ENCODE peak calls at places on chromosomes 2 and 18, in eight cellular contexts. One of them, this sample, is unnamed.

GRCh38 chr2:133303150-133303549 is 265.1 kb downstream of the NCKAP5 start:
- DNase-seq in adrenal gland: no peak
- DNase-seq in lower leg skin: no peak
- DNase-seq in body of pancreas: no peak
- DNase-seq in A673: no peak
- DNase-seq in cardiac muscle cell: no peak
- DNase-seq in retinal pigment epithelial cell: no peak
- DNase-seq in fibroblast of lung: peak
- DNase-seq in this sample: peak

GRCh38 chr18:9627642-9628041 is 13.3 kb upstream of the PPP4R1 start:
- DNase-seq in fibroblast of lung: no peak
- DNase-seq in lower leg skin: no peak
- DNase-seq in body of pancreas: no peak
- DNase-seq in adrenal gland: no peak
- DNase-seq in A673: no peak
- DNase-seq in retinal pigment epithelial cell: no peak
- DNase-seq in cardiac muscle cell: no peak
- DNase-seq in this sample: peak

GRCh38 chr18:5380581-5380980 is 85.1 kb upstream of the ZBTB14 start:
- DNase-seq in fibroblast of lung: no peak
- DNase-seq in A673: no peak
- DNase-seq in cardiac muscle cell: no peak
- DNase-seq in retinal pigment epithelial cell: no peak
- DNase-seq in lower leg skin: no peak
- DNase-seq in body of pancreas: no peak
- DNase-seq in adrenal gland: no peak
- DNase-seq in this sample: no peak

GRCh38 chr2:88247531-88247930 is 77.4 kb downstream of the THNSL2 start:
- DNase-seq in cardiac muscle cell: no peak
- DNase-seq in fibroblast of lung: no peak
- DNase-seq in retinal pigment epithelial cell: no peak
- DNase-seq in body of pancreas: no peak
- DNase-seq in A673: no peak
- DNase-seq in lower leg skin: no peak
- DNase-seq in adrenal gland: no peak
- DNase-seq in this sample: no peak

GRCh38 chr18:79046522-79046921 is 22.7 kb upstream of the ATP9B start:
- DNase-seq in body of pancreas: no peak
- DNase-seq in fibroblast of lung: no peak
- DNase-seq in retinal pigment epithelial cell: no peak
- DNase-seq in lower leg skin: no peak
- DNase-seq in cardiac muscle cell: no peak
- DNase-seq in adrenal gland: no peak
- DNase-seq in A673: no peak
- DNase-seq in this sample: no peak

GRCh38 chr18:34921811-34922385 is 119.3 kb upstream of the MAPRE2 start:
- DNase-seq in fibroblast of lung: no peak
- DNase-seq in A673: no peak
- DNase-seq in cardiac muscle cell: no peak
- DNase-seq in lower leg skin: no peak
- DNase-seq in body of pancreas: no peak
- DNase-seq in adrenal gland: no peak
- DNase-seq in retinal pigment epithelial cell: no peak
- DNase-seq in this sample: no peak

GRCh38 chr2:129737660-129738527 is 241.6 kb upstream of the RAB6C start:
- DNase-seq in body of pancreas: no peak
- DNase-seq in adrenal gland: no peak
- DNase-seq in A673: no peak
- DNase-seq in lower leg skin: no peak
- DNase-seq in fibroblast of lung: no peak
- DNase-seq in cardiac muscle cell: no peak
- DNase-seq in retinal pigment epithelial cell: no peak
- DNase-seq in this sample: no peak

GRCh38 chr2:96531872-96532505 is 4.6 kb upstream of the ARID5A start:
- DNase-seq in retinal pigment epithelial cell: peak
- DNase-seq in lower leg skin: peak
- DNase-seq in fibroblast of lung: peak
- DNase-seq in cardiac muscle cell: peak
- DNase-seq in adrenal gland: peak
- DNase-seq in body of pancreas: peak
- DNase-seq in A673: peak
- DNase-seq in this sample: peak

GRCh38 chr18:39863916-39864315 is 2091.1 kb upstream of the PIK3C3 start:
- DNase-seq in lower leg skin: no peak
- DNase-seq in adrenal gland: no peak
- DNase-seq in fibroblast of lung: no peak
- DNase-seq in cardiac muscle cell: no peak
- DNase-seq in body of pancreas: no peak
- DNase-seq in retinal pigment epithelial cell: no peak
- DNase-seq in A673: no peak
- DNase-seq in this sample: no peak

GRCh38 chr2:173957517-173957916 is 7.7 kb downstream of the SP3 start:
- DNase-seq in body of pancreas: no peak
- DNase-seq in A673: no peak
- DNase-seq in adrenal gland: no peak
- DNase-seq in lower leg skin: no peak
- DNase-seq in retinal pigment epithelial cell: no peak
- DNase-seq in cardiac muscle cell: no peak
- DNase-seq in fibroblast of lung: peak
- DNase-seq in this sample: peak

GRCh38 chr2:217823626-217824025 is 179.2 kb downstream of the TNS1 start:
- DNase-seq in adrenal gland: no peak
- DNase-seq in cardiac muscle cell: no peak
- DNase-seq in lower leg skin: no peak
- DNase-seq in body of pancreas: no peak
- DNase-seq in A673: no peak
- DNase-seq in fibroblast of lung: no peak
- DNase-seq in retinal pigment epithelial cell: no peak
- DNase-seq in this sample: no peak

GRCh38 chr18:55706893-55707292 is 118.9 kb upstream of the TCF4 start:
- DNase-seq in body of pancreas: no peak
- DNase-seq in cardiac muscle cell: no peak
- DNase-seq in A673: peak
- DNase-seq in lower leg skin: no peak
- DNase-seq in retinal pigment epithelial cell: no peak
- DNase-seq in fibroblast of lung: peak
- DNase-seq in adrenal gland: no peak
- DNase-seq in this sample: peak

GRCh38 chr2:240465268-240465764 is 29.9 kb downstream of the GPC1 start:
- DNase-seq in lower leg skin: no peak
- DNase-seq in A673: no peak
- DNase-seq in cardiac muscle cell: no peak
- DNase-seq in adrenal gland: no peak
- DNase-seq in fibroblast of lung: no peak
- DNase-seq in retinal pigment epithelial cell: no peak
- DNase-seq in body of pancreas: peak
- DNase-seq in this sample: no peak

GRCh38 chr18:54983041-54983686 is 23.9 kb upstream of the CCDC68 start:
- DNase-seq in A673: peak
- DNase-seq in retinal pigment epithelial cell: peak
- DNase-seq in fibroblast of lung: peak
- DNase-seq in body of pancreas: no peak
- DNase-seq in cardiac muscle cell: peak
- DNase-seq in adrenal gland: no peak
- DNase-seq in lower leg skin: no peak
- DNase-seq in this sample: peak

GRCh38 chr2:172655838-172656573 is 79.6 kb upstream of the RAPGEF4 start:
- DNase-seq in retinal pigment epithelial cell: no peak
- DNase-seq in fibroblast of lung: peak
- DNase-seq in A673: no peak
- DNase-seq in lower leg skin: no peak
- DNase-seq in adrenal gland: no peak
- DNase-seq in body of pancreas: no peak
- DNase-seq in cardiac muscle cell: no peak
- DNase-seq in this sample: no peak

GRCh38 chr18:12406376-12407111 is 1.2 kb upstream of the PRELID3A start:
- DNase-seq in lower leg skin: no peak
- DNase-seq in fibroblast of lung: no peak
- DNase-seq in cardiac muscle cell: peak
- DNase-seq in A673: no peak
- DNase-seq in retinal pigment epithelial cell: no peak
- DNase-seq in adrenal gland: no peak
- DNase-seq in body of pancreas: no peak
- DNase-seq in this sample: no peak

GRCh38 chr2:121803503-121803902 is 48.1 kb downstream of the TSN start:
- DNase-seq in A673: no peak
- DNase-seq in retinal pigment epithelial cell: no peak
- DNase-seq in body of pancreas: no peak
- DNase-seq in adrenal gland: no peak
- DNase-seq in cardiac muscle cell: no peak
- DNase-seq in fibroblast of lung: no peak
- DNase-seq in lower leg skin: no peak
- DNase-seq in this sample: no peak

GRCh38 chr2:121801916-121802315 is 46.5 kb downstream of the TSN start:
- DNase-seq in A673: no peak
- DNase-seq in adrenal gland: no peak
- DNase-seq in body of pancreas: no peak
- DNase-seq in fibroblast of lung: no peak
- DNase-seq in lower leg skin: no peak
- DNase-seq in retinal pigment epithelial cell: no peak
- DNase-seq in cardiac muscle cell: no peak
- DNase-seq in this sample: no peak

GRCh38 chr2:121805767-121806145 is 50.3 kb downstream of the TSN start:
- DNase-seq in fibroblast of lung: no peak
- DNase-seq in lower leg skin: no peak
- DNase-seq in adrenal gland: no peak
- DNase-seq in retinal pigment epithelial cell: no peak
- DNase-seq in body of pancreas: no peak
- DNase-seq in A673: no peak
- DNase-seq in cardiac muscle cell: no peak
- DNase-seq in this sample: no peak

GRCh38 chr2:121804997-121805766 is 49.7 kb downstream of the TSN start:
- DNase-seq in retinal pigment epithelial cell: no peak
- DNase-seq in cardiac muscle cell: no peak
- DNase-seq in fibroblast of lung: no peak
- DNase-seq in body of pancreas: no peak
- DNase-seq in A673: no peak
- DNase-seq in adrenal gland: no peak
- DNase-seq in lower leg skin: no peak
- DNase-seq in this sample: no peak

GRCh38 chr2:121804340-121804739 is 48.9 kb downstream of the TSN start:
- DNase-seq in retinal pigment epithelial cell: no peak
- DNase-seq in A673: peak
- DNase-seq in adrenal gland: peak
- DNase-seq in body of pancreas: no peak
- DNase-seq in lower leg skin: no peak
- DNase-seq in cardiac muscle cell: peak
- DNase-seq in fibroblast of lung: peak
- DNase-seq in this sample: no peak
- H3K4me3 ChIP-seq in retinal pigment epithelial cell: no peak
- H3K4me3 ChIP-seq in A673: no peak
- H3K4me3 ChIP-seq in adrenal gland: no peak
- H3K4me3 ChIP-seq in body of pancreas: no peak
- H3K4me3 ChIP-seq in lower leg skin: no peak
- H3K4me3 ChIP-seq in cardiac muscle cell: no peak
- H3K4me3 ChIP-seq in fibroblast of lung: no peak
- H3K4me3 ChIP-seq in this sample: no peak

DNA sequence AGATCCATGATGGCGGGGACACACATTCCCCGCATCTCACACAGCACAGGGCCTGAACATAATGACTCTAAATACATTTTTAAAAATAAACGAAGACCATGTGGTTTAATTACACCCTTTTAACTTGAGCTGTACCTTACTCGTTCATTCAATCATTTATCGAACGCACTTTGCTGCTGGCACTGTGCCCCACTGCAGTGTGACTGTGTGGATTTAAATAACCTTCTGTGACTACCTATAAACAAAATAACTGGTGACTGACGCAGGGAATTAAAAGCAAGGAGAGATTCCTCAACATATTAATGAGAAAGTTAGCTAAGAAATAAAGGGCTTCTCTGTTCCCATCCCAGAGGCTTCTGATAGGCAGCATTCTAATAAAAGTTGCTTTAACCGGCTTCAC is 10.9 kb upstream of the FZD7 start:
- DNase-seq in cardiac muscle cell: no peak
- DNase-seq in fibroblast of lung: no peak
- DNase-seq in lower leg skin: no peak
- DNase-seq in retinal pigment epithelial cell: peak
- DNase-seq in A673: no peak
- DNase-seq in adrenal gland: no peak
- DNase-seq in body of pancreas: peak
- DNase-seq in this sample: no peak
- H3K4me3 ChIP-seq in cardiac muscle cell: no peak
- H3K4me3 ChIP-seq in fibroblast of lung: no peak
- H3K4me3 ChIP-seq in lower leg skin: no peak
- H3K4me3 ChIP-seq in retinal pigment epithelial cell: no peak
- H3K4me3 ChIP-seq in A673: no peak
- H3K4me3 ChIP-seq in adrenal gland: no peak
- H3K4me3 ChIP-seq in body of pancreas: no peak
- H3K4me3 ChIP-seq in this sample: no peak

DNA sequence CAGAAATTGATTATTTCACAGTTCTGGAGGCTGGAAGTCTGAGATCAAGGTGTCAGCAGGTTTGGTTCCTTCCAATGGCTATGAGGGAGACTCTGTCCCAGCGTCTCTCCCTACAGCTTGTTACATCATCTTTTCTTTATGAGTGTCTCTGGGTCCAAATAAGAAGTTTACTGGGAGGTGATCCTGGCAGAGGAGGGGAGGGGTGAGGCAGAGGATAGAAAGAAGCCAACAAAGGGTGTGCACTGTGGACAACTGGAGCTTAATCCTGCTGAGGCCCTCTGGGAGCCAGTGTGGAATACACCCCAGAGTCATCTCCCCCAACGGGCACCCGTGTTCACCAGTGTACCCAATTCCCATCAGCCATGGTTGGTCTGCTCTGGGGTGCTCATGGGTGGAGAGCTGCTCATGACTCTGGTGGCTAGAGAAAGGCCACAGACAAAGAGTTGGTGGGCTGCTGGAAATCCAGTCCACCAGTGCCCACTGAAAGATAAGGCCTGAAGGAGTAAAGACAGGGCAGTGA is 57.5 kb upstream of the CTLA4 start:
- DNase-seq in adrenal gland: no peak
- DNase-seq in lower leg skin: no peak
- DNase-seq in body of pancreas: no peak
- DNase-seq in A673: no peak
- DNase-seq in retinal pigment epithelial cell: no peak
- DNase-seq in fibroblast of lung: no peak
- DNase-seq in cardiac muscle cell: no peak
- DNase-seq in this sample: no peak
- H3K4me3 ChIP-seq in adrenal gland: no peak
- H3K4me3 ChIP-seq in lower leg skin: no peak
- H3K4me3 ChIP-seq in body of pancreas: no peak
- H3K4me3 ChIP-seq in A673: no peak
- H3K4me3 ChIP-seq in retinal pigment epithelial cell: no peak
- H3K4me3 ChIP-seq in fibroblast of lung: no peak
- H3K4me3 ChIP-seq in cardiac muscle cell: no peak
- H3K4me3 ChIP-seq in this sample: no peak

DNA sequence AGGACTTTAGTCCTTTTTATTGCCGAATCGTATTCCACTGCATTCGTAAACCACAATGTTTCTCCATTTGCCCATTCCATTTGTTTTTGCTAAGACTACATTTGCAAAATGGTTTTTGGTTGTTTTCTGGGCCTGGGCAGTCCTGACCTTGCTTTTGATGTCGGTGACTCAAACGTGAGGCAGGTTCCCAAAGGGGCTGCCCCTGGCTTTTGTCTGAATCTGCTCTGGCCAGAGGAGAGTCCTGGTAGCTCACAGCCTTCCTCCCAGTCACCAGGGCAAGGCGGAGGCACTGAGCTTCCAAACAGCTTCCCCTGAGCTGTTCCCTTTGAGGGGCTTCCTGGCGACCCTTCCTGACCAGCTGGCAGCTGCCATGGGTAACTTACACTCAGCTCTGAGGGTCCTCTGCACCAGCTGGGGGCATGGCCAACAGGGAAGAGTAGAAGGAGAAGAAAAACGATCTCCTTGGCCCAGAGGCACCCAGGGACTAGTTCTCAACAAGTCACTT is 47.8 kb downstream of the EDAR start:
- DNase-seq in adrenal gland: peak
- DNase-seq in fibroblast of lung: no peak
- DNase-seq in A673: no peak
- DNase-seq in lower leg skin: no peak
- DNase-seq in retinal pigment epithelial cell: no peak
- DNase-seq in cardiac muscle cell: no peak
- DNase-seq in body of pancreas: no peak
- DNase-seq in this sample: no peak
- H3K4me3 ChIP-seq in adrenal gland: no peak
- H3K4me3 ChIP-seq in fibroblast of lung: no peak
- H3K4me3 ChIP-seq in A673: no peak
- H3K4me3 ChIP-seq in lower leg skin: no peak
- H3K4me3 ChIP-seq in retinal pigment epithelial cell: no peak
- H3K4me3 ChIP-seq in cardiac muscle cell: no peak
- H3K4me3 ChIP-seq in body of pancreas: no peak
- H3K4me3 ChIP-seq in this sample: no peak